ENCODE peak calls at places on chromosomes 3 and 15, in four cellular contexts. One of them, this sample, is unnamed.

GRCh38 chr15:82040395-82040794 is 5.4 kb downstream of the MEX3B start:
- DNase-seq in fibroblast of lung: no peak
- DNase-seq in K562: no peak
- DNase-seq in thyroid gland: peak; percentile 23
- DNase-seq in this sample: no peak

GRCh38 chr3:177724020-177724638 is 526.8 kb upstream of the TBL1XR1 start:
- DNase-seq in thyroid gland: peak; percentile 78
- DNase-seq in fibroblast of lung: peak; percentile 86
- DNase-seq in K562: no peak
- DNase-seq in this sample: no peak

GRCh38 chr3:13543251-13543650 is 5.7 kb upstream of the FBLN2 start:
- DNase-seq in fibroblast of lung: peak; percentile 95
- DNase-seq in thyroid gland: peak; percentile 24
- DNase-seq in K562: no peak
- DNase-seq in this sample: no peak

GRCh38 chr15:57060799-57061198 is 142.4 kb downstream of the TCF12 start:
- DNase-seq in K562: no peak
- DNase-seq in fibroblast of lung: peak; percentile 49
- DNase-seq in thyroid gland: no peak
- DNase-seq in this sample: no peak

GRCh38 chr3:41581700-41582099 is 380.2 kb downstream of the ULK4 start:
- DNase-seq in K562: no peak
- DNase-seq in fibroblast of lung: no peak
- DNase-seq in thyroid gland: no peak
- DNase-seq in this sample: no peak

GRCh38 chr15:57213783-57214366 is 162.4 kb upstream of the CGNL1 start:
- DNase-seq in K562: no peak
- DNase-seq in thyroid gland: no peak
- DNase-seq in fibroblast of lung: peak; percentile 75
- DNase-seq in this sample: no peak

GRCh38 chr3:23735575-23736326 is 70.0 kb upstream of the UBE2E1 start:
- DNase-seq in thyroid gland: peak; percentile 8
- DNase-seq in K562: no peak
- DNase-seq in fibroblast of lung: peak; percentile 52
- DNase-seq in this sample: peak; percentile 79

GRCh38 chr3:1068985-1069384 is 23.8 kb upstream of the CNTN6 start:
- DNase-seq in fibroblast of lung: no peak
- DNase-seq in K562: no peak
- DNase-seq in thyroid gland: no peak
- DNase-seq in this sample: no peak

GRCh38 chr15:58392611-58393161 is 39.1 kb upstream of the LIPC start:
- DNase-seq in K562: no peak
- DNase-seq in thyroid gland: no peak
- DNase-seq in fibroblast of lung: no peak
- DNase-seq in this sample: no peak

GRCh38 chr15:75089781-75090734 is 66.7 kb downstream of the PPCDC start:
- DNase-seq in K562: no peak
- DNase-seq in fibroblast of lung: no peak
- DNase-seq in thyroid gland: no peak
- DNase-seq in this sample: no peak

GRCh38 chr3:30644615-30645014 is 38.2 kb downstream of the TGFBR2 start:
- DNase-seq in fibroblast of lung: peak; percentile 72
- DNase-seq in K562: no peak
- DNase-seq in thyroid gland: peak; percentile 7
- DNase-seq in this sample: no peak

GRCh38 chr3:174937488-174937887 is 78.4 kb downstream of the NAALADL2 start:
- DNase-seq in K562: no peak
- DNase-seq in thyroid gland: no peak
- DNase-seq in fibroblast of lung: peak; percentile 72
- DNase-seq in this sample: no peak

GRCh38 chr15:60797444-60798040 is 318.6 kb upstream of the ICE2 start:
- DNase-seq in K562: no peak
- DNase-seq in thyroid gland: peak; percentile 13
- DNase-seq in fibroblast of lung: no peak
- DNase-seq in this sample: no peak

GRCh38 chr3:83934208-83935150 is 1024.3 kb upstream of the CADM2 start:
- DNase-seq in fibroblast of lung: peak; percentile 1
- DNase-seq in thyroid gland: no peak
- DNase-seq in K562: no peak
- DNase-seq in this sample: peak; percentile 8

GRCh38 chr3:126731044-126731443 is 27.0 kb downstream of the CHCHD6 start:
- DNase-seq in fibroblast of lung: no peak
- DNase-seq in K562: no peak
- DNase-seq in thyroid gland: no peak
- DNase-seq in this sample: no peak

GRCh38 chr15:60721706-60722105 is 242.8 kb upstream of the ICE2 start:
- DNase-seq in K562: no peak
- DNase-seq in thyroid gland: peak; percentile 74
- DNase-seq in fibroblast of lung: peak; percentile 64
- DNase-seq in this sample: no peak

GRCh38 chr15:65408370-65409283 is 14.1 kb downstream of the IGDCC4 start:
- DNase-seq in thyroid gland: peak; percentile 90
- DNase-seq in fibroblast of lung: no peak
- DNase-seq in K562: no peak
- DNase-seq in this sample: no peak

GRCh38 chr3:130626021-130626420 is 109.0 kb downstream of the COL6A6 start:
- DNase-seq in thyroid gland: no peak
- DNase-seq in fibroblast of lung: peak; percentile 63
- DNase-seq in K562: no peak
- DNase-seq in this sample: no peak

GRCh38 chr3:50172615-50173220 is 17.6 kb downstream of the SEMA3F start:
- DNase-seq in K562: no peak
- DNase-seq in fibroblast of lung: no peak
- DNase-seq in thyroid gland: no peak
- DNase-seq in this sample: no peak
- H3K27ac ChIP-seq in K562: no peak overlapping the region
- H3K27ac ChIP-seq in fibroblast of lung: no peak overlapping the region
- H3K27ac ChIP-seq in thyroid gland: no peak overlapping the region
- H3K27ac ChIP-seq in this sample: no peak overlapping the region

GRCh38 chr3:141792495-141792894 is 29.3 kb downstream of the GRK7 start:
- DNase-seq in thyroid gland: no peak
- DNase-seq in fibroblast of lung: no peak
- DNase-seq in K562: no peak
- DNase-seq in this sample: no peak

GRCh38 chr3:141796436-141797166 is 33.4 kb downstream of the GRK7 start:
- DNase-seq in thyroid gland: peak; percentile 46
- DNase-seq in fibroblast of lung: no peak
- DNase-seq in K562: no peak
- DNase-seq in this sample: no peak

GRCh38 chr3:141795311-141795710 is 32.1 kb downstream of the GRK7 start:
- DNase-seq in thyroid gland: no peak
- DNase-seq in K562: no peak
- DNase-seq in fibroblast of lung: no peak
- DNase-seq in this sample: peak; percentile 21

GRCh38 chr3:141795719-141796435 is 32.7 kb downstream of the GRK7 start:
- DNase-seq in K562: no peak
- DNase-seq in thyroid gland: peak; percentile 95
- DNase-seq in fibroblast of lung: peak; percentile 76
- DNase-seq in this sample: peak; percentile 71

GRCh38 chr3:141793476-141794260 is 30.5 kb downstream of the GRK7 start:
- DNase-seq in K562: peak; percentile 31
- DNase-seq in thyroid gland: no peak
- DNase-seq in fibroblast of lung: no peak
- DNase-seq in this sample: no peak
- TF ChIP-seq CTCF in K562: peak; percentile 26
- TF ChIP-seq CTCF in thyroid gland: no peak
- TF ChIP-seq CTCF in fibroblast of lung: no peak
- TF ChIP-seq CTCF in this sample: peak; percentile 34

GRCh38 chr3:28916713-28917499 is 364.0 kb upstream of the RBMS3 start:
- DNase-seq in K562: no peak
- DNase-seq in thyroid gland: peak; percentile 27
- DNase-seq in fibroblast of lung: peak; percentile 89
- DNase-seq in this sample: peak; percentile 35
- H3K4me3 ChIP-seq in K562: no peak overlapping the region
- H3K4me3 ChIP-seq in thyroid gland: no peak overlapping the region
- H3K4me3 ChIP-seq in fibroblast of lung: peak overlapping the region; percentile 54
- H3K4me3 ChIP-seq in this sample: no peak overlapping the region

GRCh38 chr15:69093614-69094013 is 66.8 kb upstream of the GLCE start:
- DNase-seq in fibroblast of lung: no peak
- DNase-seq in thyroid gland: no peak
- DNase-seq in K562: no peak
- DNase-seq in this sample: no peak

GRCh38 chr15:69093127-69093526 is 67.3 kb upstream of the GLCE start:
- DNase-seq in thyroid gland: no peak
- DNase-seq in fibroblast of lung: no peak
- DNase-seq in K562: peak; percentile 45
- DNase-seq in this sample: peak; percentile 18

GRCh38 chr15:69090197-69090948 is 70.1 kb upstream of the GLCE start:
- DNase-seq in K562: no peak
- DNase-seq in thyroid gland: no peak
- DNase-seq in fibroblast of lung: peak; percentile 58
- DNase-seq in this sample: no peak

GRCh38 chr15:69094124-69095030 is 66.1 kb upstream of the GLCE start:
- DNase-seq in thyroid gland: no peak
- DNase-seq in K562: no peak
- DNase-seq in fibroblast of lung: no peak
- DNase-seq in this sample: no peak

GRCh38 chr15:69092159-69092558 is 68.3 kb upstream of the GLCE start:
- DNase-seq in thyroid gland: no peak
- DNase-seq in K562: no peak
- DNase-seq in fibroblast of lung: peak; percentile 48
- DNase-seq in this sample: no peak
- H3K27ac ChIP-seq in thyroid gland: no peak overlapping the region
- H3K27ac ChIP-seq in K562: no peak overlapping the region
- H3K27ac ChIP-seq in fibroblast of lung: no peak overlapping the region
- H3K27ac ChIP-seq in this sample: no peak overlapping the region

GRCh38 chr3:58529516-58530353 is 7.3 kb downstream of the ACOX2 start:
- DNase-seq in fibroblast of lung: no peak
- DNase-seq in thyroid gland: no peak
- DNase-seq in K562: peak; percentile 43
- DNase-seq in this sample: peak; percentile 88
- TF ChIP-seq CTCF in fibroblast of lung: peak; percentile 35
- TF ChIP-seq CTCF in thyroid gland: no peak
- TF ChIP-seq CTCF in K562: peak; percentile 66
- TF ChIP-seq CTCF in this sample: peak; percentile 92

DNA sequence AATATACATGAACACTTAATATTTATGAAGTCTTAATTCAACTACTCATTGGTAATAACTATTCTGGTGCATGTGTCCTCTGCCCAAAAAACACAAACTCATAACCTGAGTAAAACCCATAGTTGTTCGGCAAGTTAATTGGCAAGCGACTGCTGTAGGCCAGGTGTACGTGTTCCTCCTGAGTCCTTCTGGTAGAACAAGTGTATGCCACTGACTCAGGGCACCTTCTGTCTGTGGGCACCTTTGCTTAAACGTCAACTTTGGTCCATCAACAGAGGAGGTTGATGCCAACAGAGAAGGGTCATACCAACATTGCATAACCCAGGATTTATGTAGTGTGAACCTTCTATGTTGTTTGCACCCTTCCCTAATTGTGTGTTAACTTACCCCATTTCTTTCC is 24.6 kb upstream of the DENND6A start:
- DNase-seq in fibroblast of lung: no peak
- DNase-seq in thyroid gland: no peak
- DNase-seq in K562: no peak
- DNase-seq in this sample: no peak
- H3K4me3 ChIP-seq in fibroblast of lung: no peak overlapping the region
- H3K4me3 ChIP-seq in thyroid gland: no peak overlapping the region
- H3K4me3 ChIP-seq in K562: no peak overlapping the region
- H3K4me3 ChIP-seq in this sample: no peak overlapping the region

GRCh38 chr15:68783226-68784054 is 37.3 kb downstream of the ANP32A start:
- DNase-seq in K562: peak; percentile 59
- DNase-seq in fibroblast of lung: no peak
- DNase-seq in thyroid gland: peak; percentile 36
- DNase-seq in this sample: peak; percentile 63
- H3K27ac ChIP-seq in K562: no peak overlapping the region
- H3K27ac ChIP-seq in fibroblast of lung: no peak overlapping the region
- H3K27ac ChIP-seq in thyroid gland: no peak overlapping the region
- H3K27ac ChIP-seq in this sample: no peak overlapping the region

DNA sequence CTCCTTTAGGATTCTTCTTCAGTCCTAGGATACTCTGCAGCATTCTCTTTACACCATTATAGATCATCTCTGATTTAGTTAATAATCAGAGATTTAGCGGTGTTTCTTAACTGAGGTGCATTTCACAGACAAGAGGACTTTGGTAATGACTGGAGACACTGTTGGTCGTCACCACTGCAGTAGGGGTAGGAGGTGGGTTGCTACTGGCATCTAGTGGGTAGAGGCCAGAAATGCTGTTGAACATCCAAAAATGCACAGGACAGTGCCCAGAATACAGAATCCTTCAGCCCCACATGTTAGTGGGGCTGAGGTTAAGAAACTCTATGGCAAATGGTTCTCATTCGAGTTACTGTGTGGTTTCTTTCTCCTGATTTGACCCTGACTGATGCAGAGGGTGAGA is 80.4 kb upstream of the LMCD1 start:
- DNase-seq in thyroid gland: no peak
- DNase-seq in K562: no peak
- DNase-seq in fibroblast of lung: no peak
- DNase-seq in this sample: peak; percentile 34
- TF ChIP-seq CTCF in thyroid gland: no peak
- TF ChIP-seq CTCF in K562: peak; percentile 1
- TF ChIP-seq CTCF in fibroblast of lung: no peak
- TF ChIP-seq CTCF in this sample: peak; percentile 61

GRCh38 chr15:52783929-52784798 is 6.0 kb downstream of the ONECUT1 start:
- DNase-seq in fibroblast of lung: no peak
- DNase-seq in thyroid gland: no peak
- DNase-seq in K562: peak; percentile 59
- DNase-seq in this sample: peak; percentile 66

GRCh38 chr15:52782514-52782913 is 7.6 kb downstream of the ONECUT1 start:
- DNase-seq in K562: no peak
- DNase-seq in thyroid gland: no peak
- DNase-seq in fibroblast of lung: no peak
- DNase-seq in this sample: no peak

GRCh38 chr15:52783191-52783829 is 6.8 kb downstream of the ONECUT1 start:
- DNase-seq in thyroid gland: peak; percentile 30
- DNase-seq in K562: no peak
- DNase-seq in fibroblast of lung: no peak
- DNase-seq in this sample: no peak

GRCh38 chr15:52778457-52778856 is 11.7 kb downstream of the ONECUT1 start:
- DNase-seq in K562: no peak
- DNase-seq in fibroblast of lung: no peak
- DNase-seq in thyroid gland: no peak
- DNase-seq in this sample: no peak

DNA sequence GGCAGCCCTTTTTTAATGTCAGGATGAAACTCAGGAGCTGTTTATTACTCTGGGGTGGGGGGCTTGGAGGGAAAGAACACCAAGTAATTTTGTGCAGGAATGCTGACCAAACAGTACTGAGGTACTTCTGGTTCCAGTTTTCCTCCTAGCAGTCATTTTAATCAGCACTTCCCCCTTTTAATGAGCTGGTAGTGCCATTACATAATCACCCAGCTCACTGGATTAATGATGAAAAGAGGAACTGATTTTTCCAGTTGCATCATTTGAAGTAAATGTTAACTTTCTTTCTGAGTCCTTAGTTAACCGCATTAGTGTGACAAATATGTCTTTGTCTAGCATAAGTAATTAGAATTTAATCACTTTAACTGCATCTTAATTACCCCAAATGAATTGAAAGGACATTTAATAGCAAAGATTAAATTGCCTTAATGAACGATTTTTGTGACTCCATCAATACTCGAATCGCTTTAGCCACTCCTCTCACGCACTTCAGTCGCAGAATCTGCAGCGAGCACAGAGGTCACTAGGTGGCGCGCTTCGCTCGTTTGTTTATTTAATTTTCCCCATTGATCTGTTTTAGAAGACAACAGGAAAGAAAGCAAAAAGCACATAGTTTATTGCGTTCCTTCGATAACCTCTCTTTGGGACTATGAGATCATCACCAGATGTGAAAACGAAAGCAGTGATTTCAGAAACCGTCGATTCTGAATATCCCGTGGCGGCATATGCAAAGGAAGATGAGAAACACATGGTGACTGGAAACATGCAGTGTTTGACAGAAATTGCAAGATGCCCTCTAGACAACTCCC is 9.8 kb downstream of the ONECUT1 start:
- DNase-seq in thyroid gland: peak; percentile 67
- DNase-seq in K562: peak; percentile 45
- DNase-seq in fibroblast of lung: peak; percentile 54
- DNase-seq in this sample: peak; percentile 64
- H3K4me3 ChIP-seq in thyroid gland: no peak overlapping the region
- H3K4me3 ChIP-seq in K562: no peak overlapping the region
- H3K4me3 ChIP-seq in fibroblast of lung: peak overlapping the region; percentile 42
- H3K4me3 ChIP-seq in this sample: no peak overlapping the region

This sample was measured in WERI-Rb-1.